ENCODE peak calls at places on chromosome 12, in five cellular contexts. L is MM.1S, X is HFF-Myc, G is lung, M is Panc1. W is an unnamed sample.

GRCh38 chr12:30853561-30854133 is 72.9 kb upstream of the TSPAN11 start:
- DNase-seq in L (no peak), X (no peak), G (no peak), M (no peak), W (no peak)

GRCh38 chr12:106566771-106567170 is 16.0 kb upstream of the RFX4 start:
- DNase-seq in L (no peak), X (no peak), G (no peak), M (no peak), W (no peak)

GRCh38 chr12:49568442-49568776 is 467 bp upstream of the MCRS1 start:
- DNase-seq in L (no peak), X (no peak), G (no peak), M (no peak), W (no peak)

GRCh38 chr12:26748741-26749431 is 84.1 kb downstream of the ITPR2 start:
- DNase-seq in L (peak; percentile 6), X (no peak), G (no peak), M (no peak), W (peak; percentile 90)

GRCh38 chr12:57551637-57552305 is 1.9 kb downstream of the KIF5A start:
- DNase-seq in L (no peak), X (no peak), G (no peak), M (no peak), W (no peak)

GRCh38 chr12:88566430-88566829 is 13.8 kb downstream of the KITLG start:
- DNase-seq in L (no peak), X (no peak), G (no peak), M (no peak), W (peak; percentile 37)

GRCh38 chr12:34188974-34189373 is 166.7 kb downstream of the ALG10 start:
- DNase-seq in L (no peak), X (no peak), G (no peak), M (no peak), W (no peak)

GRCh38 chr12:116609715-116610114 is 50.5 kb downstream of the MAP1LC3B2 start:
- DNase-seq in L (peak; percentile 6), X (no peak), G (no peak), M (no peak), W (no peak)

GRCh38 chr12:103947871-103948555 is 17.7 kb upstream of the TDG start:
- DNase-seq in L (no peak), X (no peak), G (no peak), M (no peak), W (no peak)

GRCh38 chr12:59603735-59604134 is 7.9 kb downstream of the SLC16A7 start:
- DNase-seq in L (no peak), X (no peak), G (no peak), M (no peak), W (no peak)

GRCh38 chr12:123265851-123266678 is 5.6 kb downstream of the CDK2AP1 start:
- DNase-seq in L (no peak), X (no peak), G (no peak), M (no peak), W (no peak)

GRCh38 chr12:103924761-103925641 is 5.2 kb upstream of the HSP90B1 start:
- DNase-seq in L (peak; percentile 34), X (peak; percentile 56), G (no peak), M (peak; percentile 30), W (peak; percentile 76)

GRCh38 chr12:60197589-60197988 is 601.8 kb downstream of the SLC16A7 start:
- DNase-seq in L (no peak), X (no peak), G (no peak), M (peak; percentile 41), W (peak; percentile 89)

GRCh38 chr12:130121246-130122005 is 40.8 kb upstream of the FZD10 start:
- DNase-seq in L (no peak), X (no peak), G (no peak), M (no peak), W (no peak)

GRCh38 chr12:78241472-78241871 is 410.8 kb downstream of the NAV3 start:
- DNase-seq in L (no peak), X (no peak), G (no peak), M (no peak), W (no peak)

GRCh38 chr12:48092606-48093005 is 13.3 kb downstream of the SENP1 start:
- DNase-seq in L (no peak), X (no peak), G (no peak), M (no peak), W (no peak)

GRCh38 chr12:94694732-94695131 is 44.4 kb upstream of the TMCC3 start:
- DNase-seq in L (no peak), X (no peak), G (no peak), M (no peak), W (no peak)

GRCh38 chr12:108078428-108078827 is 50.7 kb upstream of the WSCD2 start:
- DNase-seq in L (no peak), X (no peak), G (no peak), M (no peak), W (no peak)

GRCh38 chr12:52006726-52007157 is at the start of gene TAMALIN:
- DNase-seq in L (no peak), X (no peak), G (peak; percentile 55), M (no peak), W (no peak)

GRCh38 chr12:49000346-49000745 is 1.2 kb upstream of the DDN start:
- DNase-seq in L (no peak), X (no peak), G (no peak), M (no peak), W (no peak)

GRCh38 chr12:113881588-113881987 is 84.5 kb downstream of the RBM19 start:
- DNase-seq in L (no peak), X (no peak), G (no peak), M (no peak), W (no peak)

GRCh38 chr12:14952295-14952995 is 9.0 kb downstream of the ARHGDIB start:
- DNase-seq in L (peak; percentile 84), X (peak; percentile 82), G (no peak), M (no peak), W (peak; percentile 99)

GRCh38 chr12:117151195-117152031 is 38.9 kb downstream of the FBXO21 start:
- DNase-seq in L (no peak), X (no peak), G (peak; percentile 51), M (no peak), W (peak; percentile 29)

GRCh38 chr12:65171073-65171472 is 1.7 kb downstream of the LEMD3 start:
- DNase-seq in L (no peak), X (no peak), G (no peak), M (no peak), W (peak; percentile 57)

GRCh38 chr12:93244514-93245077 is 133.1 kb upstream of the NUDT4 start:
- DNase-seq in L (peak; percentile 49), X (no peak), G (no peak), M (no peak), W (no peak)
- H3K4me3 ChIP-seq in L (peak overlapping the region; percentile 14), X (no peak overlapping the region), G (no peak overlapping the region), M (no peak overlapping the region), W (no peak overlapping the region)

GRCh38 chr12:98328467-98328866 is 186.9 kb upstream of the TMPO start:
- DNase-seq in L (no peak), X (no peak), G (no peak), M (no peak), W (no peak)

GRCh38 chr12:98334768-98335167 is 180.6 kb upstream of the TMPO start:
- DNase-seq in L (no peak), X (no peak), G (no peak), M (no peak), W (no peak)

GRCh38 chr12:98329589-98329988 is 185.8 kb upstream of the TMPO start:
- DNase-seq in L (no peak), X (no peak), G (no peak), M (no peak), W (no peak)

DNA sequence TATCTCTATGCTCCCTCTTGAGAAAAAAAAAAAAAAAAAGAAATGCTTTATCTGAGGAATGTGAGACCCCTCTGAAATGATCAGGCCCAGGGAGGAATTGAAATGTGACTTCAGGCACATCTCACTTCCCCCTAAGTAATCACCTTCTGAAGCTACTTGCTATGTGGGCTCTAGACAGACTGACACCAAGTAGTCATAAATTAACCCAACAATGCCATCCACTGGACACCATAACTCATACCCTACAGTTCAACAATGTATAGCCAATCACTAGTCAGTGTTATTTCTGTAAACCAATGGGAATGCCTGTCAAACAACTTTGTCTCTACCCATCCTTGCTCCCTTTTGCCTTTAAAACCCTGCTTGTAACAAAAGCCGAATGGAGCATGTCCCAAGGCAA is 182.8 kb upstream of the TMPO start:
- DNase-seq in L (no peak), X (no peak), G (no peak), M (no peak), W (no peak)
- TF ChIP-seq CTCF in L (no peak), X (no peak), G (no peak), M (peak; percentile 4), W (no peak)

GRCh38 chr12:562634-563033 is 100.6 kb downstream of the NINJ2 start:
- DNase-seq in L (no peak), X (no peak), G (no peak), M (no peak), W (no peak)
- H3K4me3 ChIP-seq in L (no peak overlapping the region), X (no peak overlapping the region), G (no peak overlapping the region), M (no peak overlapping the region), W (no peak overlapping the region)

GRCh38 chr12:28242888-28243633 is 52.8 kb downstream of the CCDC91 start:
- DNase-seq in L (no peak), X (no peak), G (no peak), M (no peak), W (peak; percentile 34)
- TF ChIP-seq CTCF in L (no peak), X (no peak), G (no peak), M (no peak), W (no peak)

GRCh38 chr12:121916719-121917118 is 1.7 kb upstream of the CFAP251 start:
- DNase-seq in L (no peak), X (no peak), G (no peak), M (no peak), W (no peak)

GRCh38 chr12:121915841-121916321 is 2.5 kb upstream of the CFAP251 start:
- DNase-seq in L (no peak), X (no peak), G (no peak), M (no peak), W (peak; percentile 73)

GRCh38 chr12:121921106-121921505 is 2.7 kb downstream of the CFAP251 start:
- DNase-seq in L (no peak), X (no peak), G (no peak), M (no peak), W (no peak)

GRCh38 chr12:121918679-121919038 is 267 bp downstream of the CFAP251 start:
- DNase-seq in L (no peak), X (no peak), G (no peak), M (no peak), W (no peak)

DNA sequence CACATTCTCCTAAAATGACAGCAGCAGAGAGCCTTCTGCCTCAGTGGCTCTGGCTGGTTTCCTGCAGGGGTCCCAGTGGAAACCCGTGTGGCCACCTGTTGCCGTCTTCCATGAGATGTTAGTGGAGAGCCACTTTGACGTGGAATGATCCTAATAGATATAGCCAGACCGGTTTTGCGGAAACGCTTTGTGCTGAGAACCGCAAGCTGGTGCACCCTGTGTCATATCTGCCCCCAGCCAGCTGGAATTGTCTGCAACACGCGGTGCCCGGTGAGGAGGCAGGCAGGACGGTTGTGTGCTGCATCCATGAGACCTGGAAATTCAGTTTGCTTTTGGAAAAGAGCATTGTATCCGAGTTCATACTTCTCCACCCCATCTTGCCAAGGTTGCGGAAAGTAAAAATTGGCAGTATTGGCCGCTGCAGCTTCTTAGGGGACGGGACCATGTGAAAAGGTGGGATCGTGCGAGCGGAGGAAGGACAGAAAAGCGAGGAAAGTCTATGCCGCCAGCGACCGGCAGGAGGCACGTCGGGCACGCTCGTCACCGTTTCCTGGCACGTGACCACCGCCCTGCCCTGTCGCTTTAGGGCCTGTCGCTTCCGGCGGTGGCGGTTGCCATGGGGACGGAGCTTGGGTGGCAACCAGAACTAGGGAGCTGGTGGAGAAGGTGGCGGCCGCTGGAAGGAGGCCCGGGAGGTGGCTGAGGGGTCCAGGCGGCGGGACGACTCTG is at the start of gene CFAP251:
- DNase-seq in L (peak; percentile 84), X (peak; percentile 47), G (peak; percentile 94), M (peak; percentile 41), W (peak; percentile 71)
- H3K4me3 ChIP-seq in L (peak within 1 kb of the TSS; percentile 48), X (peak within 1 kb of the TSS; percentile 12), G (peak within 1 kb of the TSS; percentile 35), M (peak within 1 kb of the TSS; percentile 79), W (peak within 1 kb of the TSS; percentile 54)

GRCh38 chr12:54824402-54824801 is 29.9 kb upstream of the MUCL1 start:
- DNase-seq in L (no peak), X (no peak), G (no peak), M (no peak), W (peak; percentile 7)
- TF ChIP-seq CTCF in L (peak; percentile 37), X (no peak), G (no peak), M (no peak), W (peak; percentile 3)